ENCODE peak calls at places on chromosome 15, in ten cellular contexts. M is suprapubic skin; U is esophagus squamous epithelium; V is effector memory CD4-positive, alpha-beta T cell; A is thoracic aorta; L is AG10803; I is SJSA1; O is neural progenitor cell; Y is NT2/D1; H is Peyer's patch. K is an unnamed sample.

GRCh38 chr15:83164409-83165404 is 42.9 kb downstream of the HDGFL3 start:
- DNase-seq in M (no peak), U (no peak), V (no peak), A (no peak), L (peak; percentile 5), I (no peak), O (no peak), Y (no peak), H (no peak), K (peak; percentile 74)

GRCh38 chr15:55526559-55527036 is 18.6 kb upstream of the DNAAF4 start:
- DNase-seq in M (no peak), U (no peak), V (no peak), A (no peak), L (peak; percentile 67), I (peak; percentile 30), O (peak; percentile 63), Y (peak; percentile 42), H (no peak), K (peak; percentile 9)

GRCh38 chr15:48481802-48482201 is 150.6 kb downstream of the DUT start:
- DNase-seq in M (no peak), U (no peak), V (no peak), A (no peak), L (peak; percentile 37), I (peak; percentile 27), O (no peak), Y (no peak), H (no peak), K (no peak)

GRCh38 chr15:88187195-88187594 is 69.3 kb downstream of the NTRK3 start:
- DNase-seq in M (no peak), U (no peak), V (no peak), A (no peak), L (no peak), I (no peak), O (no peak), Y (no peak), H (no peak), K (no peak)

GRCh38 chr15:20106026-20106425 is 435.6 kb downstream of the GOLGA6L6 start:
- DNase-seq in M (peak; percentile 61), U (no peak), V (no peak), A (no peak), L (no peak), I (no peak), O (peak; percentile 1), Y (no peak), H (no peak), K (no peak)

GRCh38 chr15:40543082-40543481 is 21.8 kb downstream of the CCDC32 start:
- DNase-seq in M (no peak), U (no peak), V (no peak), A (no peak), L (no peak), I (no peak), O (no peak), Y (no peak), H (no peak), K (no peak)

GRCh38 chr15:86284630-86285029 is 205.0 kb downstream of the AGBL1 start:
- DNase-seq in M (no peak), U (no peak), V (no peak), A (no peak), L (no peak), I (no peak), O (peak; percentile 44), Y (no peak), H (no peak), K (no peak)

GRCh38 chr15:25811481-25811906 is 51.6 kb downstream of the ATP10A start:
- DNase-seq in M (no peak), U (no peak), V (no peak), A (no peak), L (no peak), I (no peak), O (no peak), Y (no peak), H (no peak), K (no peak)

GRCh38 chr15:100672959-100673358 is 70.6 kb downstream of the ASB7 start:
- DNase-seq in M (no peak), U (no peak), V (no peak), A (no peak), L (no peak), I (no peak), O (no peak), Y (no peak), H (no peak), K (no peak)

GRCh38 chr15:31439328-31439727 is 112.7 kb downstream of the KLF13 start:
- DNase-seq in M (peak; percentile 63), U (no peak), V (no peak), A (no peak), L (no peak), I (peak; percentile 54), O (peak; percentile 50), Y (no peak), H (no peak), K (no peak)

GRCh38 chr15:79455361-79455760 is 23.2 kb downstream of the MINAR1 start:
- DNase-seq in M (no peak), U (no peak), V (no peak), A (no peak), L (no peak), I (no peak), O (no peak), Y (no peak), H (no peak), K (no peak)

GRCh38 chr15:69869881-69870465 is 227.7 kb downstream of the TLE3 start:
- DNase-seq in M (no peak), U (no peak), V (no peak), A (no peak), L (no peak), I (no peak), O (no peak), Y (no peak), H (no peak), K (no peak)
- H3K4me3 ChIP-seq in M (no peak overlapping the region), U (no peak overlapping the region), V (no peak overlapping the region), A (no peak overlapping the region), L (no peak overlapping the region), I (no peak overlapping the region), O (no peak overlapping the region), Y (no peak overlapping the region), H (no peak overlapping the region), K (no peak overlapping the region)

GRCh38 chr15:91855241-91855640 is 1.7 kb downstream of the SLCO3A1 start:
- DNase-seq in M (no peak), U (no peak), V (no peak), A (no peak), L (no peak), I (no peak), O (no peak), Y (no peak), H (no peak), K (no peak)

GRCh38 chr15:91860498-91860897 is 7.0 kb downstream of the SLCO3A1 start:
- DNase-seq in M (no peak), U (no peak), V (no peak), A (no peak), L (no peak), I (no peak), O (no peak), Y (no peak), H (no peak), K (no peak)

GRCh38 chr15:91855684-91856553 is 2.4 kb downstream of the SLCO3A1 start:
- DNase-seq in M (no peak), U (no peak), V (no peak), A (no peak), L (no peak), I (no peak), O (peak; percentile 68), Y (peak; percentile 40), H (no peak), K (no peak)

GRCh38 chr15:91857224-91857585 is 3.7 kb downstream of the SLCO3A1 start:
- DNase-seq in M (no peak), U (no peak), V (no peak), A (no peak), L (no peak), I (no peak), O (no peak), Y (no peak), H (no peak), K (peak; percentile 15)

DNA sequence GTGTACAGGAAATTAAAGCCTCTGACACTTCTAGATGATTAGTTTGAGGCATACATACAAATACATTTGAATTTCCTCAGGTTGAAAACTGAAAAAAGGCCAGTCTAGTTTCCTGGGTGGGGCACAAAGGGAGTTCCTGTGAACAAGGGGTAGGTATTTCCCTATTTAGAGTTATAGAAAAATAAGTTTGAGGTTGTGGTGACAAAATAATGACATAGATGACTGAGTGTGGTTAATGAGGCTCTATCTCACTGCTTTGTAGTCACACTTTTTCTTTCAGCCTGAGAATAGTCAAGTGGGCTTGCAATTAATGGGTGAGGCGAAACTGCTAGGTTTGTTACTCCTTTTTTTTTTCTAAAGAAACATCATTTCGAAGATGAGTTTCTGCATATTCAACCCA is 4.3 kb downstream of the SLCO3A1 start:
- DNase-seq in M (no peak), U (no peak), V (peak; percentile 35), A (no peak), L (no peak), I (no peak), O (no peak), Y (no peak), H (no peak), K (peak; percentile 52)
- H3K4me3 ChIP-seq in M (no peak overlapping the region), U (no peak overlapping the region), V (no peak overlapping the region), A (no peak overlapping the region), L (no peak overlapping the region), I (no peak overlapping the region), O (no peak overlapping the region), Y (no peak overlapping the region), H (no peak overlapping the region), K (peak overlapping the region; percentile 8)

DNA sequence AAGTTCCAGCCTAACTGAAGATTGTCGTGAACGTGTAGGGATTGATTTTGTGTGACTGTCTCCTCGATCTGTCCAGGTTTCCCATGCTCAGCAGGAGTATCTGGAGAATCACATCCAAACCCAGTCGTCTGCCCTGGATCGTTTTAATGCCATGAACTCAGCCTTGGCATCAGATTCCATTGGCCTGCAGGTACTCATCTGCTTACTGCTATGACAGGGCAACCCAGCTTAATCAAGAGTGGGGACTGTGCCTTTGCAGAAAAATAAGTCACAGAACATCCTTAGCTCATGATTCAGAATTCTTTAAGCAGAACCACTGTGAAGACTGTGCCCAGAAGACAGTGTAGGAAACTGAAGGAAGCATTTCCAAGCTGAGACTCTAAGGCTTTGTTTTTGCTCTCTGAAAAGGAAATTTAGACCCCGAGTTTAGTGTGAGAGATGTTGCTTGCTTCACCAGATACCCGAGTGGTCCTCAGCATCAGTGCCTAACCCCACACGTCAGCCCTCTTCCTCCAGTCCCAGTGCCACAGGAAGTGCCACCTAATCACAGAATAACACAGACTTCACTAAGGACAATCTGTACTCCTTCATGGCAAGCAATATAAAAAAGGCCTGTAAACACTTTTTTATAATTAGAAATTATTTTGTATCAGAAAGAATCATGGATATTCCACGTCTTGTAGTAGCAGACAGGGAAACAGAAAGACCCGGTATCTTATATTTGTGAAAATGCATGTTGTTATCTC is 34.2 kb downstream of the MYZAP start:
- DNase-seq in M (no peak), U (no peak), V (no peak), A (no peak), L (no peak), I (no peak), O (no peak), Y (no peak), H (no peak), K (no peak)
- H3K4me3 ChIP-seq in M (no peak overlapping the region), U (no peak overlapping the region), V (no peak overlapping the region), A (no peak overlapping the region), L (no peak overlapping the region), I (no peak overlapping the region), O (no peak overlapping the region), Y (no peak overlapping the region), H (no peak overlapping the region), K (no peak overlapping the region)

DNA sequence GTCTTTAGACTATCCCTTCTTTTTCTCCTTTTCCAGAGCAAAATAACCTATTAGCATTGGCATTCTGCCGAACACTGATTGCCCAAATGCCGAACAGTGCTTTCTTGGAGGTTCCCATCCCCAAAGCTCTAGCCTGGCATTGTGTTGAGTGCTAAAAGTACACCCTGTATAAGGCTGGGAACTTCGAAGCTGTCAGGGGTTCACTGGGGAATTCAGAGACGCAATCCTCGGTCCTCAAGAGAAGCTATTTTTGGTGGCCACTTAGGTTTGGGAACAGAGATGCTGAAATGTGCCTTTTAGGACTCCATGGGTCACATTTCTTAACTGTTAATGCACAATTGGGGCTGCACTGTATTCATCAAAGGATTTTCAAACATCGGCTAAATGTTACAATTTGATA is 8.3 kb downstream of the FRMD5 start:
- DNase-seq in M (no peak), U (no peak), V (no peak), A (no peak), L (no peak), I (no peak), O (no peak), Y (no peak), H (no peak), K (no peak)
- H3K4me3 ChIP-seq in M (no peak overlapping the region), U (no peak overlapping the region), V (no peak overlapping the region), A (no peak overlapping the region), L (no peak overlapping the region), I (no peak overlapping the region), O (no peak overlapping the region), Y (no peak overlapping the region), H (no peak overlapping the region), K (no peak overlapping the region)